ENCODE peak calls at places on chromosomes 11 and 22, in ten cellular contexts. V is globus pallidus; I is T-helper 1 cell; L is SHP77 treated with DMSO at 0.1 percent for 48 hours; J is activated CD8-positive, alpha-beta memory T cell treated with anti-CD3 and anti-CD28 coated beads, Interleukin-2, amount 50 U/mL, for 48 hours; Q is mesenchymal stem cell; W is NCI-H460; N is DMS 273 treated with DMSO at 0.1 percent for 48 hours; G is small intestine; A is stimulated activated CD8-positive, alpha-beta memory T cell treated with anti-CD3 and anti-CD28 coated beads, Interleukin-12 subunit alpha, Interleukin-12 subunit beta, amount 100 ng/mL, for 1 hour. T is an unnamed sample.

GRCh38 chr11:121930004-121930965 is 185.7 kb downstream of the BLID start:
- DNase-seq in V (peak; percentile 56), I (no peak), L (no peak), J (no peak), Q (no peak), W (no peak), N (no peak), G (no peak), A (no peak), T (no peak)

GRCh38 chr11:125276635-125277008 is 112.1 kb downstream of the PKNOX2 start:
- DNase-seq in V (no peak), I (no peak), L (no peak), J (no peak), Q (no peak), W (no peak), N (no peak), G (no peak), A (no peak), T (no peak)

GRCh38 chr11:126484266-126484665 is 128.8 kb downstream of the ST3GAL4 start:
- DNase-seq in V (no peak), I (no peak), L (no peak), J (no peak), Q (peak; percentile 52), W (peak; percentile 11), N (no peak), G (no peak), A (no peak), T (no peak)

GRCh38 chr11:60130496-60130895 is 42.0 kb downstream of the MS4A2 start:
- DNase-seq in V (peak; percentile 4), I (no peak), L (no peak), J (no peak), Q (peak; percentile 38), W (peak; percentile 13), N (no peak), G (peak; percentile 81), A (no peak), T (peak; percentile 25)

GRCh38 chr22:28514314-28514713 is 165.3 kb downstream of the TTC28 start:
- DNase-seq in V (no peak), I (no peak), L (no peak), J (no peak), Q (no peak), W (no peak), N (no peak), G (no peak), A (no peak), T (no peak)

GRCh38 chr11:15603208-15603607 is 488.5 kb downstream of the INSC start:
- DNase-seq in V (peak; percentile 4), I (no peak), L (no peak), J (no peak), Q (no peak), W (no peak), N (no peak), G (no peak), A (no peak), T (no peak)

GRCh38 chr11:18383388-18384156 is 10.8 kb upstream of the LDHA start:
- DNase-seq in V (no peak), I (peak; percentile 53), L (no peak), J (peak; percentile 85), Q (peak; percentile 100), W (peak; percentile 86), N (no peak), G (peak; percentile 100), A (peak; percentile 44), T (peak; percentile 97)

GRCh38 chr11:61010466-61011238 is 39.2 kb downstream of the CD6 start:
- DNase-seq in V (no peak), I (no peak), L (no peak), J (no peak), Q (no peak), W (no peak), N (no peak), G (no peak), A (no peak), T (no peak)

GRCh38 chr11:121023848-121024751 is at the start of gene TBCEL:
- DNase-seq in V (peak; percentile 83), I (peak; percentile 69), L (peak; percentile 59), J (peak; percentile 90), Q (peak; percentile 84), W (peak; percentile 44), N (peak; percentile 9), G (peak; percentile 66), A (peak; percentile 59), T (peak; percentile 90)

GRCh38 chr11:71451596-71452353 is 1.2 kb upstream of the NADSYN1 start:
- DNase-seq in V (no peak), I (no peak), L (peak; percentile 70), J (no peak), Q (no peak), W (peak; percentile 51), N (no peak), G (peak; percentile 44), A (no peak), T (peak; percentile 21)

GRCh38 chr11:80365315-80365714 is 924.5 kb upstream of the TENM4 start:
- DNase-seq in V (no peak), I (no peak), L (no peak), J (no peak), Q (peak; percentile 10), W (no peak), N (no peak), G (peak; percentile 53), A (no peak), T (no peak)

T was measured in DND-41.